ENCODE peak calls at places on chromosomes 13 and 19, in ten cellular contexts. P, J, G, R, M, O, E, S, Z and A are unnamed samples.
A peak's percentile ranks its signal among the peaks of the same experiment; 100 is the strongest.

GRCh38 chr13:87052731-87053130 is 618.4 kb upstream of the SLITRK5 start:
- DNase-seq in E (peak; percentile 54), P (no peak), Z (no peak), M (no peak), G (no peak), R (no peak), J (no peak), O (no peak), S (no peak), A (no peak)

GRCh38 chr13:46535002-46535401 is 18.0 kb upstream of the LRCH1 start:
- DNase-seq in S (no peak), M (no peak), Z (no peak), G (no peak), J (no peak), E (no peak), O (no peak), R (no peak), P (no peak), A (no peak)

GRCh38 chr13:33485247-33485646 is 199.7 kb upstream of the STARD13 start:
- DNase-seq in G (no peak), R (no peak), S (no peak), O (no peak), E (no peak), J (no peak), P (no peak), M (no peak), Z (no peak), A (no peak)

GRCh38 chr13:107216046-107216715 is 648.2 kb upstream of the ARGLU1 start:
- DNase-seq in S (no peak), E (no peak), J (no peak), O (no peak), Z (no peak), R (no peak), M (no peak), P (no peak), G (no peak), A (no peak)

GRCh38 chr19:8361921-8362793 is 1.8 kb upstream of the ANGPTL4 start:
- DNase-seq in R (no peak), G (peak; percentile 92), P (peak; percentile 79), E (peak; percentile 99), O (peak; percentile 97), Z (peak; percentile 93), J (peak; percentile 86), M (no peak), S (peak; percentile 98), A (peak; percentile 93)

GRCh38 chr13:113746143-113746525 is 12.9 kb upstream of the TMEM255B start:
- DNase-seq in O (no peak), M (no peak), J (no peak), G (no peak), S (no peak), P (no peak), R (no peak), Z (no peak), E (no peak), A (no peak)

GRCh38 chr19:50647879-50648615 is 1.2 kb upstream of the C19orf81 start:
- DNase-seq in J (no peak), S (no peak), G (no peak), R (no peak), E (no peak), O (no peak), P (no peak), M (no peak), Z (no peak), A (no peak)

GRCh38 chr13:32080328-32080744 is 48.8 kb downstream of the FRY start:
- DNase-seq in O (no peak), S (no peak), R (no peak), E (no peak), G (no peak), Z (no peak), M (no peak), P (no peak), J (no peak), A (no peak)

GRCh38 chr19:17974551-17974950 is 7.6 kb downstream of the KCNN1 start:
- DNase-seq in M (no peak), J (no peak), P (no peak), Z (no peak), E (no peak), G (no peak), O (no peak), S (no peak), R (no peak), A (no peak)

GRCh38 chr19:17972230-17972629 is 5.3 kb downstream of the KCNN1 start:
- DNase-seq in M (no peak), G (no peak), P (no peak), S (no peak), O (no peak), J (no peak), Z (no peak), E (no peak), R (no peak), A (no peak)

GRCh38 chr19:17975032-17975431 is 8.1 kb downstream of the KCNN1 start:
- DNase-seq in G (no peak), S (no peak), R (no peak), E (no peak), P (no peak), O (no peak), J (no peak), Z (no peak), M (no peak), A (no peak)

GRCh38 chr19:17977073-17977472 is 10.2 kb downstream of the KCNN1 start:
- DNase-seq in J (no peak), E (no peak), G (no peak), M (no peak), P (no peak), S (no peak), O (no peak), Z (no peak), R (no peak), A (no peak)

DNA sequence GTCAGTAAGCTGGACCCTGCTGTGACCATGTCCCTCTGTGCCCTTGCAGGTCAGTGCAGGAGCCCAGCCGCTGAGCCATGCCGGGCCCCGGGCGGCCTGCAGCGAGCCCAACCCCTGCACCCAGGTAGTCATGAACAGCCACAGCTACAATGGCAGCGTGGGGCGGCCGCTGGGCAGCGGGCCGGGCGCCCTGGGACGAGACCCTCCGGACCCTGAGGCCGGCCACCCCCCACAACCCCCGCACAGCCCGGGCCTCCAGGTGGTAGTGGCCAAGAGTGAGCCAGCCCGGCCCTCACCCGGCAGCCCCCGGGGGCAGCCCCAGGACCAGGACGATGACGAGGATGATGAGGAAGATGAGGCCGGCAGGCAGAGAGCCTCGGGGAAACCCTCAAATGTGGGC is 6.9 kb downstream of the KCNN1 start:
- DNase-seq in G (no peak), O (no peak), P (no peak), M (no peak), S (no peak), E (no peak), Z (no peak), J (no peak), R (no peak), A (no peak)
- TF ChIP-seq CTCF in G (no peak), O (no peak), P (no peak), M (no peak), S (no peak), E (no peak), Z (no peak), J (no peak), R (no peak), A (no peak)

GRCh38 chr19:36573948-36574726 is 1.0 kb upstream of the ZNF529 start:
- DNase-seq in O (no peak), M (no peak), G (no peak), Z (no peak), J (no peak), E (peak; percentile 35), P (no peak), S (no peak), R (no peak), A (no peak)

GRCh38 chr19:36574762-36575161 is 1.7 kb upstream of the ZNF529 start:
- DNase-seq in O (no peak), Z (no peak), R (no peak), J (no peak), G (no peak), P (no peak), S (no peak), E (no peak), M (no peak), A (no peak)

GRCh38 chr19:36573020-36573947 is at the start of gene ZNF529:
- DNase-seq in M (peak; percentile 67), O (peak; percentile 94), G (peak; percentile 92), E (peak; percentile 86), P (peak; percentile 89), R (peak; percentile 76), J (peak; percentile 95), S (peak; percentile 89), Z (peak; percentile 87), A (peak; percentile 92)

GRCh38 chr19:36577271-36577996 is 4.3 kb upstream of the ZNF529 start:
- DNase-seq in P (no peak), G (no peak), O (no peak), S (no peak), E (no peak), M (no peak), Z (no peak), R (no peak), J (no peak), A (no peak)

DNA sequence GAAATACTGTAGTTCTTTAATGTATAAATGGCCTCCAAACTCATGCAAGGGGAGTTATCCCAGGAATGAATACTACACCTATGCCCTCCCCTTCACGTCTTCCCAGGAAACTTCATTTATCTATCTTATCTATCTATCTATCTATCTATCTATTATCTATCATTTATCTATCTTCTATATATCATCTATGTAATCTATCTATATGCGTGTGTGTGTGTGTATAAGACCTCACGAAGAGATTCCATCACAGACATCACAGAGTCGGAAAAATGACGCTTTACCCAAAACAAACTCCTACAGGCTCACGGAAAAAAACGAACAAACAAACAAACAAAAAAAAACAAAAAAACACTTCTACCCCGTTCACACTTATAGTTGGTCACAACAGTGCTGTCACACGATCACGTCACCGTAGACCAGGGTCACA is 486 bp downstream of the ZNF529 start:
- DNase-seq in R (no peak), S (no peak), J (no peak), P (no peak), E (no peak), M (no peak), Z (no peak), O (no peak), G (no peak), A (no peak)
- H3K27ac ChIP-seq in R (peak overlapping the region; percentile 97), S (peak overlapping the region; percentile 94), J (peak overlapping the region; percentile 91), P (peak overlapping the region; percentile 1), E (peak overlapping the region; percentile 53), M (peak overlapping the region; percentile 93), Z (peak overlapping the region; percentile 91), O (peak overlapping the region; percentile 85), G (peak overlapping the region; percentile 87), A (peak overlapping the region; percentile 74)

GRCh38 chr19:19409235-19410030 is 4.0 kb downstream of the GATAD2A start:
- DNase-seq in M (no peak), J (peak; percentile 9), E (no peak), G (no peak), P (no peak), O (no peak), S (no peak), Z (no peak), R (no peak), A (no peak)

GRCh38 chr19:19405919-19406877 is 723 bp downstream of the GATAD2A start:
- DNase-seq in G (no peak), S (no peak), E (peak; percentile 60), M (no peak), Z (peak; percentile 59), P (peak; percentile 71), O (peak; percentile 85), J (peak; percentile 92), R (peak; percentile 28), A (peak; percentile 69)

GRCh38 chr19:19404879-19405860 is at the start of gene GATAD2A:
- DNase-seq in G (peak; percentile 93), J (peak; percentile 98), S (peak; percentile 89), E (peak; percentile 89), R (peak; percentile 91), P (peak; percentile 97), M (peak; percentile 88), Z (peak; percentile 93), O (peak; percentile 95), A (peak; percentile 97)

GRCh38 chr19:19407640-19407933 is 2.1 kb downstream of the GATAD2A start:
- DNase-seq in O (no peak), Z (no peak), P (no peak), R (no peak), G (no peak), S (no peak), J (no peak), M (no peak), E (no peak), A (no peak)

DNA sequence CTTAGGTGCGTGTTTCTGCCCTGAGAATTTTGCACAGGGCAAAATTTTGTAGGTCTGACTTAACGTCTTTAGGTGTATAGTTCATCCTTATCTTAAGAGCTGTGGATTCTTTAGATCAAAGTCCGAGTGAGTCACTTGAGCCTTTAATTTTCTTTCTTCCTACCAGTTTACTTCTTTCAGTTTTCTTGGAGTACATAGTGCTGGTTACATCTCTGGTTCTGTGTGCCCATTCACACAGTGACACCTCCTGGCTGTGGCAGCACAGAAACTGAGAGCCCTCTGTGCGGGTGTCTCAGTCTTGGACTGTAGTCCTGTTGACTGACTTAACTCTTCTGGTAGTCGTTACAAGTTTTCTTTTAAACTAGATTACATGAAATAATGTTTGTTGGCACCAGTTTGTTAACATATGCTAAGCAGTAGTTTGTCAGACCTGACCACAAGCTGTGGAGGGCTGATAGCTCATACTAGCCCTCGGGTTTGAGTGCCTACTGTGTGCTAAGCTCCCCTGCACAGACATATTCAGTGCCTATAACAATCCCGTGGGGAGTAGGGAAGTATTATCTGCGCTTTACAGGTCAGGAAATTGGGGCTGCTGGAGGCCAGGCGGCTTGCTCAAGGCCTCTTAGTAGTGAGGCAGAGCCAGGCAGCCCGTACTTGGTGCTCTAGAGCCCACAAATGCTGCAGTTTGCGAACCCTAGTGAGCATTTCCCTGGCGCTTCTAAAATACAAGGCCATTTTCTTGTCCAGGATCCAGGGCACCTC is 1.6 kb downstream of the GATAD2A start:
- DNase-seq in S (peak; percentile 45), Z (no peak), G (no peak), M (no peak), E (peak; percentile 45), O (no peak), R (peak; percentile 51), J (peak; percentile 85), P (no peak), A (peak; percentile 58)
- TF ChIP-seq CTCF in S (no peak), Z (peak; percentile 43), G (peak; percentile 9), M (peak; percentile 26), E (peak; percentile 35), O (no peak), R (peak; percentile 32), J (no peak), P (no peak), A (peak; percentile 13)

GRCh38 chr19:1612114-1613086 is 7.1 kb upstream of the UQCR11 start:
- DNase-seq in O (no peak), G (no peak), J (no peak), R (no peak), P (no peak), M (no peak), Z (no peak), E (no peak), S (no peak), A (no peak)
- H3K27ac ChIP-seq in O (no peak overlapping the region), G (no peak overlapping the region), J (no peak overlapping the region), R (no peak overlapping the region), P (no peak overlapping the region), M (no peak overlapping the region), Z (no peak overlapping the region), E (no peak overlapping the region), S (no peak overlapping the region), A (no peak overlapping the region)